ENCODE peak calls at places on chromosomes 13 and 19, in eight cellular contexts. X is uterus, E is tibial nerve, Z is heart right ventricle, F is stomach, U is cardiac muscle cell, Y is K562, M is SK-N-SH. A is an unnamed sample.

GRCh38 chr19:40625406-40626120 is 24.4 kb downstream of the LTBP4 start:
- DNase-seq in M (peak; percentile 67), X (no peak), E (no peak), Y (peak; percentile 66), U (no peak), F (no peak), Z (no peak), A (no peak)

GRCh38 chr13:28753208-28753892 is 34.6 kb upstream of the SLC46A3 start:
- DNase-seq in M (no peak), Y (no peak), E (peak; percentile 43), U (peak; percentile 95), F (peak; percentile 31), Z (peak; percentile 21), X (no peak), A (peak; percentile 45)

GRCh38 chr19:17479325-17479791 is 9.0 kb downstream of the SLC27A1 start:
- DNase-seq in F (no peak), E (no peak), U (peak; percentile 76), Y (no peak), X (no peak), Z (no peak), M (no peak), A (peak; percentile 62)

GRCh38 chr13:40345654-40346372 is 320.6 kb downstream of the FOXO1 start:
- DNase-seq in E (no peak), F (peak; percentile 66), U (no peak), M (no peak), Z (no peak), X (peak; percentile 58), Y (no peak), A (peak; percentile 37)

GRCh38 chr19:17209126-17210036 is 5.8 kb upstream of the USE1 start:
- DNase-seq in U (peak; percentile 34), M (peak; percentile 95), Y (peak; percentile 97), Z (no peak), X (no peak), F (peak; percentile 30), E (no peak), A (peak; percentile 100)

GRCh38 chr13:77509221-77509620 is 26.3 kb upstream of the SCEL start:
- DNase-seq in X (no peak), Y (no peak), E (no peak), Z (no peak), F (no peak), M (no peak), U (peak; percentile 23), A (no peak)

GRCh38 chr13:50969691-50970090 is 60.1 kb downstream of the RNASEH2B start:
- DNase-seq in X (no peak), U (peak; percentile 34), E (no peak), M (no peak), Z (no peak), Y (no peak), F (no peak), A (peak; percentile 62)

GRCh38 chr13:38398810-38399493 is 49.3 kb downstream of the UFM1 start:
- DNase-seq in M (no peak), Y (no peak), X (no peak), U (peak; percentile 76), F (no peak), E (no peak), Z (no peak), A (no peak)

GRCh38 chr13:81658598-81659370 is 1317.9 kb upstream of the SPRY2 start:
- DNase-seq in F (no peak), U (no peak), E (no peak), M (no peak), X (no peak), Y (no peak), Z (no peak), A (no peak)

GRCh38 chr13:98014766-98015165 is 61.3 kb downstream of the IPO5 start:
- DNase-seq in Z (no peak), Y (no peak), X (no peak), E (no peak), F (no peak), U (peak; percentile 84), M (no peak), A (no peak)

GRCh38 chr19:54418930-54419800 is 3.9 kb downstream of the TTYH1 start:
- DNase-seq in E (no peak), Z (no peak), U (no peak), F (no peak), Y (no peak), M (no peak), X (no peak), A (peak; percentile 65)

GRCh38 chr13:50208826-50209335 is 193.6 kb downstream of the KCNRG start:
- DNase-seq in M (no peak), Y (peak; percentile 89), X (no peak), U (peak; percentile 92), Z (peak; percentile 41), F (peak; percentile 32), E (peak; percentile 22), A (peak; percentile 56)

GRCh38 chr13:101013245-101013644 is 338.6 kb upstream of the TMTC4 start:
- DNase-seq in F (no peak), E (no peak), U (no peak), M (no peak), Y (no peak), X (no peak), Z (no peak), A (no peak)

GRCh38 chr19:51688665-51689571 is 4.2 kb upstream of the SPACA6 start:
- DNase-seq in Y (peak; percentile 87), M (peak; percentile 90), X (peak; percentile 95), E (peak; percentile 90), U (peak; percentile 99), Z (peak; percentile 93), F (peak; percentile 88), A (peak; percentile 91)

GRCh38 chr13:43878897-43879322 is 630 bp downstream of the CCDC122 start:
- DNase-seq in X (peak; percentile 63), E (peak; percentile 62), Z (peak; percentile 78), M (no peak), F (peak; percentile 71), Y (no peak), U (peak; percentile 81), A (no peak)

GRCh38 chr13:105159794-105160193 is 1375.7 kb downstream of the EFNB2 start:
- DNase-seq in F (no peak), M (no peak), Y (no peak), Z (no peak), X (no peak), U (no peak), E (no peak), A (no peak)

GRCh38 chr13:104571161-104571889 is 1505.1 kb upstream of the SLC10A2 start:
- DNase-seq in X (peak; percentile 44), F (peak; percentile 55), Y (peak; percentile 0), Z (no peak), E (peak; percentile 85), M (peak; percentile 48), U (peak; percentile 90), A (peak; percentile 45)

GRCh38 chr19:15441317-15441716 is 8.4 kb downstream of the WIZ start:
- DNase-seq in Y (no peak), E (no peak), X (no peak), Z (no peak), U (no peak), F (no peak), M (no peak), A (no peak)

GRCh38 chr13:71797487-71797886 is 69.5 kb downstream of the DACH1 start:
- DNase-seq in Y (no peak), F (no peak), X (no peak), Z (no peak), U (no peak), M (no peak), E (no peak), A (no peak)

GRCh38 chr13:82569581-82569980 is 1312.7 kb downstream of the SLITRK1 start:
- DNase-seq in F (no peak), Y (no peak), X (no peak), Z (no peak), M (no peak), E (no peak), U (no peak), A (no peak)

GRCh38 chr19:37989855-37990254 is 82.8 kb downstream of the SIPA1L3 start:
- DNase-seq in F (no peak), M (no peak), E (no peak), Z (no peak), X (no peak), Y (no peak), U (peak; percentile 18), A (peak; percentile 66)
- H3K4me3 ChIP-seq in F (no peak overlapping the region), M (no peak overlapping the region), E (no peak overlapping the region), Z (no peak overlapping the region), X (no peak overlapping the region), Y (no peak overlapping the region), U (no peak overlapping the region), A (no peak overlapping the region)

DNA sequence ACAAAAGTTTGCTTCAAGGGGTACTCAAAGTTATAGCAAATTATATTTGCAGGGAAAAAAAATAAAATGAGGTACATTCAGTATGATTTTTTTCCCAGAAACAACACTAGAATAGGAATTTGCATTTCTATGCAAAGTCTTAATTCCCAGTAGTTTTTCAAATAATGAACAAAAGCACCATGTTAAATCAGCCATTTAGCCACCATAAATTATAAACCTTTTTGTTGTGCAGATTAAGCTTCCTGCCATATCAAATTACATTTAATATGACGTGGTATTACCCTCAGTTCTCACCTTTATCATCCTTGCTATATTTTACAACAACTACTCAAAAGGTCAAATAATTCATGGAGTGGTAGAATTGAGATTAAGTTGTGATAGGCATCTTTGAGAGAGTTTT is 136.6 kb upstream of the FRY start:
- DNase-seq in F (no peak), M (no peak), Z (no peak), E (no peak), Y (no peak), U (no peak), X (no peak), A (no peak)
- H3K36me3 ChIP-seq in F (no peaks in the 10 kb centered on the region), M (no peaks in the 10 kb centered on the region), Z (no peaks in the 10 kb centered on the region), E (no peaks in the 10 kb centered on the region), Y (no peaks in the 10 kb centered on the region), U (no peaks in the 10 kb centered on the region), X (no peaks in the 10 kb centered on the region), A (no peaks in the 10 kb centered on the region)

DNA sequence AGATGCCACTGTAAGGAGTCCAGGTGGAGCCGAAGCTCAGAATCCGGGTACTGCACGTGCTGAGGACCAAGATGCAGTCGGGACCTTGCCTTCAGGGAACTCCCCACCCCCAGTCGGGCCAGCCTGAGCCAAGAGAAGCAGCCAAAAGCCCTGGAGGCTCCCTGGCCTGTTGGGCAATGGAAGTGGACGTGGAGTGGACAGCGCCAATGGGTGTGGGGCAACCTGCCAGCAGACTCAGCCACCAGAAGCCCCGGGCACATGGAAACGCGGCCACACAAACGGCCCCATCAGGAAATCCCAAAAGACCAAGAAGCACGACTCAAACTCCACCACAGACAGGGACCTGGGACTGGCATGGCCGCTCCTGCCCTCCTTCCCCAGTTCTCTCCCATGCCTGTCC is 30.0 kb upstream of the KCTD15 start:
- DNase-seq in U (no peak), X (no peak), Z (no peak), M (no peak), Y (no peak), F (no peak), E (no peak), A (no peak)
- H3K27me3 ChIP-seq in U (no peaks in the 10 kb centered on the region), X (no peaks in the 10 kb centered on the region), Z (peaks cover 5% of the 10 kb centered on the region), M (no peaks in the 10 kb centered on the region), Y (peaks cover 59% of the 10 kb centered on the region), F (peaks cover 8% of the 10 kb centered on the region), E (peaks cover 24% of the 10 kb centered on the region), A (no peaks in the 10 kb centered on the region)

DNA sequence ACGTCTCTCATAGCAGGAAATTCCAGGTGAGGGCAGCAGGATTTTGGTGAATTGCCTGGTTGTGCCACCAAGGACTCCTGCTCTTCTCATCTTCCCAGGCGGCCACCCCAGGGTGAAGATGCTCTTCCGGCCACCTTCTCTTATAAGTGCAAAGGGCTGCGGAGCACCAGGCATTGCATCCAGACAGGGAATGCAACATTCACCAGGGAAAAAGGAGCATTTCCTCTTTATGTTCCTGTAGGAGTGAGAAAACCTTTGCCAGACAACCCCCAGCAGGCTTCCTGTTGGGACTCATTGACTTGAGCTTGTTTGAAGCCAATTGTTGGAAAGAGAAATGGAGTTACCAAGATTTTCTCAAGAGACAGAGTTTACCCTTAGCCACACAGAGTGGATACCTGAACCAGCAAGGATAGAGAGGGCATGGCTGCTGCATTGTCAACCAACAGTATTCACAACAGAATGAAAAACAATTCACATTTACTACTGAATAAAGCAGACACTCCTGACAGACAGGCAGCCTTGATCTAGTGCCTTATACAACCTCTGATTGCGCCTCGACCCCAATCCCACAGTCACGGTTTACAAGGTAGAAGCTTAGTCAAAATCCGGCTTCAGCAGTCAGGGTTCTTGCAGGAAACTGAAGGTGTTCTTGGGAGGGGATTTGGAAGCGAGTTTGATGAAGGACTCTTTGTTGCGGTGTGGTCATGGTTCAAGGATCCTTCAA is 1.8 kb upstream of the ATP11A start:
- DNase-seq in X (no peak), Y (no peak), Z (no peak), E (no peak), F (peak; percentile 17), U (no peak), M (no peak), A (no peak)
- H3K4me3 ChIP-seq in X (no peak overlapping the region), Y (no peak overlapping the region), Z (no peak overlapping the region), E (no peak overlapping the region), F (no peak overlapping the region), U (no peak overlapping the region), M (no peak overlapping the region), A (no peak overlapping the region)